ENCODE peak calls at places on chromosomes 2 and 18, in ten cellular contexts. A, D, J, S, T, V, H, U, F and O are unnamed samples.

GRCh38 chr18:57427429-57428181 is 7.6 kb upstream of the ONECUT2 start:
- DNase-seq in A (peak), D (no peak), J (no peak), S (no peak), T (no peak), V (no peak), H (no peak), U (no peak), F (no peak), O (no peak)

GRCh38 chr2:60306231-60306861 is 247.1 kb downstream of the BCL11A start:
- DNase-seq in A (peak), D (no peak), J (no peak), S (peak), T (no peak), V (no peak), H (no peak), U (no peak), F (no peak), O (no peak)

GRCh38 chr2:48534781-48535180 is 4.8 kb downstream of the STON1 start:
- DNase-seq in A (no peak), D (no peak), J (no peak), S (no peak), T (no peak), V (no peak), H (no peak), U (no peak), F (no peak), O (no peak)

GRCh38 chr2:11179899-11180298 is 24.6 kb downstream of the SLC66A3 start:
- DNase-seq in A (no peak), D (no peak), J (no peak), S (no peak), T (no peak), V (no peak), H (no peak), U (no peak), F (no peak), O (no peak)

GRCh38 chr2:63049291-63050185 is 1.1 kb upstream of the OTX1 start:
- DNase-seq in A (no peak), D (no peak), J (no peak), S (no peak), T (no peak), V (no peak), H (no peak), U (no peak), F (no peak), O (no peak)

GRCh38 chr2:165015052-165015642 is 59.8 kb upstream of the SLC38A11 start:
- DNase-seq in A (peak), D (no peak), J (peak), S (peak), T (no peak), V (peak), H (no peak), U (no peak), F (peak), O (no peak)

GRCh38 chr2:119290859-119291587 is 67.4 kb downstream of the STEAP3 start:
- DNase-seq in A (peak), D (peak), J (no peak), S (peak), T (peak), V (peak), H (peak), U (peak), F (no peak), O (peak)

GRCh38 chr2:11007331-11007909 is 95.7 kb downstream of the KCNF1 start:
- DNase-seq in A (no peak), D (no peak), J (no peak), S (no peak), T (no peak), V (peak), H (no peak), U (no peak), F (no peak), O (no peak)

GRCh38 chr2:141015339-141016047 is 1115.3 kb downstream of the LRP1B start:
- DNase-seq in A (no peak), D (peak), J (no peak), S (peak), T (no peak), V (no peak), H (no peak), U (no peak), F (no peak), O (no peak)

GRCh38 chr2:128228894-128229293 is 89.8 kb downstream of the HS6ST1 start:
- DNase-seq in A (peak), D (no peak), J (no peak), S (peak), T (no peak), V (no peak), H (no peak), U (no peak), F (no peak), O (no peak)

GRCh38 chr2:173831312-173832229 is 133.6 kb downstream of the SP3 start:
- DNase-seq in A (no peak), D (no peak), J (no peak), S (peak), T (no peak), V (no peak), H (no peak), U (no peak), F (peak), O (no peak)

GRCh38 chr18:23822590-23823385 is 133.5 kb downstream of the LAMA3 start:
- DNase-seq in A (no peak), D (no peak), J (no peak), S (no peak), T (no peak), V (no peak), H (no peak), U (no peak), F (no peak), O (no peak)

GRCh38 chr2:33086400-33087015 is 139.8 kb downstream of the LTBP1 start:
- DNase-seq in A (peak), D (no peak), J (no peak), S (peak), T (no peak), V (no peak), H (no peak), U (no peak), F (peak), O (no peak)

GRCh38 chr2:109261906-109262631 is 133.1 kb downstream of the SH3RF3 start:
- DNase-seq in A (no peak), D (no peak), J (no peak), S (no peak), T (no peak), V (peak), H (no peak), U (no peak), F (no peak), O (no peak)

GRCh38 chr18:31049189-31049588 is 6.6 kb upstream of the DSC3 start:
- DNase-seq in A (peak), D (no peak), J (no peak), S (no peak), T (no peak), V (no peak), H (no peak), U (no peak), F (no peak), O (peak)

GRCh38 chr2:163601377-163601776 is 134.4 kb downstream of the FIGN start:
- DNase-seq in A (no peak), D (no peak), J (no peak), S (no peak), T (no peak), V (no peak), H (no peak), U (no peak), F (no peak), O (no peak)

GRCh38 chr2:181623159-181623558 is 33.7 kb downstream of the CERKL start:
- DNase-seq in A (peak), D (no peak), J (no peak), S (no peak), T (no peak), V (no peak), H (no peak), U (no peak), F (no peak), O (no peak)

GRCh38 chr2:71851094-71851755 is 296.4 kb downstream of the CYP26B1 start:
- DNase-seq in A (no peak), D (no peak), J (no peak), S (no peak), T (no peak), V (no peak), H (no peak), U (no peak), F (no peak), O (no peak)

GRCh38 chr2:155431004-155431507 is 732.6 kb downstream of the KCNJ3 start:
- DNase-seq in A (no peak), D (no peak), J (no peak), S (no peak), T (no peak), V (no peak), H (no peak), U (no peak), F (no peak), O (no peak)

GRCh38 chr18:49563130-49563540 is 1.3 kb downstream of the LIPG start:
- DNase-seq in A (peak), D (no peak), J (no peak), S (no peak), T (no peak), V (no peak), H (no peak), U (no peak), F (no peak), O (no peak)

GRCh38 chr2:168246483-168247340 is 683 bp downstream of the STK39 start:
- DNase-seq in A (peak), D (peak), J (peak), S (peak), T (peak), V (peak), H (peak), U (peak), F (peak), O (peak)

GRCh38 chr2:72964146-72964525 is 46.8 kb downstream of the EMX1 start:
- DNase-seq in A (no peak), D (no peak), J (no peak), S (no peak), T (no peak), V (no peak), H (no peak), U (no peak), F (no peak), O (no peak)

GRCh38 chr2:61432990-61433389 is 37.9 kb downstream of the USP34 start:
- DNase-seq in A (peak), D (no peak), J (no peak), S (no peak), T (no peak), V (no peak), H (no peak), U (no peak), F (no peak), O (no peak)

GRCh38 chr2:11744631-11745394 is 1.6 kb upstream of the LPIN1 start:
- DNase-seq in A (peak), D (no peak), J (no peak), S (peak), T (no peak), V (no peak), H (no peak), U (no peak), F (no peak), O (no peak)

GRCh38 chr2:169361706-169362345 is 508 bp downstream of the LRP2 start:
- DNase-seq in A (peak), D (no peak), J (no peak), S (no peak), T (peak), V (no peak), H (no peak), U (no peak), F (no peak), O (no peak)

GRCh38 chr2:45134014-45134413 is 124.8 kb upstream of the SIX2 start:
- DNase-seq in A (no peak), D (no peak), J (no peak), S (peak), T (no peak), V (no peak), H (no peak), U (no peak), F (no peak), O (no peak)

GRCh38 chr2:240822280-240822847 is 2.3 kb upstream of the KIF1A start:
- DNase-seq in A (no peak), D (no peak), J (no peak), S (no peak), T (no peak), V (no peak), H (no peak), U (no peak), F (no peak), O (no peak)

GRCh38 chr2:60832621-60833020 is 48.8 kb upstream of the REL start:
- DNase-seq in A (no peak), D (no peak), J (no peak), S (no peak), T (no peak), V (no peak), H (no peak), U (no peak), F (no peak), O (no peak)

GRCh38 chr18:22314406-22314805 is 103.3 kb downstream of the CTAGE1 start:
- DNase-seq in A (no peak), D (no peak), J (no peak), S (no peak), T (no peak), V (no peak), H (no peak), U (no peak), F (no peak), O (no peak)

GRCh38 chr18:49238433-49239042 is 221.9 kb downstream of the DYM start:
- DNase-seq in A (no peak), D (no peak), J (no peak), S (peak), T (no peak), V (no peak), H (no peak), U (no peak), F (no peak), O (no peak)

GRCh38 chr2:239196474-239197021 is 204.3 kb downstream of the HDAC4 start:
- DNase-seq in A (no peak), D (no peak), J (no peak), S (no peak), T (peak), V (no peak), H (no peak), U (no peak), F (no peak), O (no peak)

GRCh38 chr2:146147448-146148012 is 1627.6 kb upstream of the ZEB2 start:
- DNase-seq in A (no peak), D (no peak), J (no peak), S (no peak), T (no peak), V (no peak), H (no peak), U (no peak), F (no peak), O (no peak)

GRCh38 chr2:69253893-69254292 is 133.1 kb downstream of the GFPT1 start:
- DNase-seq in A (no peak), D (no peak), J (no peak), S (no peak), T (no peak), V (no peak), H (no peak), U (no peak), F (no peak), O (no peak)

GRCh38 chr18:52766002-52766540 is 426.1 kb downstream of the DCC start:
- DNase-seq in A (no peak), D (no peak), J (no peak), S (no peak), T (no peak), V (no peak), H (no peak), U (no peak), F (no peak), O (no peak)

GRCh38 chr2:205680067-205680466 is 2.2 kb upstream of the NRP2 start:
- DNase-seq in A (peak), D (no peak), J (no peak), S (peak), T (no peak), V (peak), H (peak), U (no peak), F (peak), O (peak)

GRCh38 chr2:188022389-188022788 is 269.3 kb upstream of the GULP1 start:
- DNase-seq in A (no peak), D (no peak), J (no peak), S (no peak), T (no peak), V (no peak), H (no peak), U (no peak), F (no peak), O (no peak)

GRCh38 chr2:160940699-160941098 is 219.5 kb upstream of the TANK start:
- DNase-seq in A (no peak), D (no peak), J (no peak), S (no peak), T (no peak), V (no peak), H (no peak), U (no peak), F (no peak), O (no peak)

GRCh38 chr2:113977060-113977659 is 87.3 kb downstream of the ACTR3 start:
- DNase-seq in A (no peak), D (no peak), J (no peak), S (no peak), T (no peak), V (no peak), H (no peak), U (no peak), F (no peak), O (no peak)